ENCODE peak calls at places on chromosomes 6 and 20, in five cellular contexts. X, M, N, R and O are unnamed samples.

GRCh38 chr6:36268478-36269248 is 1.2 kb upstream of the PNPLA1 start:
- DNase-seq in N (no peak), X (peak; percentile 16), R (peak; percentile 33), M (no peak), O (no peak)

GRCh38 chr6:112235956-112236355 is 18.4 kb downstream of the LAMA4 start:
- DNase-seq in X (no peak), N (no peak), M (no peak), R (peak; percentile 29), O (no peak)

GRCh38 chr6:101401792-101402617 is 8.5 kb downstream of the GRIK2 start:
- DNase-seq in N (no peak), X (peak; percentile 26), M (peak; percentile 46), R (no peak), O (no peak)

GRCh38 chr6:111604259-111605099 is 1.2 kb downstream of the TRAF3IP2 start:
- DNase-seq in M (peak; percentile 7), R (peak; percentile 78), N (peak; percentile 93), X (peak; percentile 51), O (no peak)

GRCh38 chr6:158666637-158667359 is 16.9 kb downstream of the SYTL3 start:
- DNase-seq in M (no peak), R (no peak), X (no peak), N (no peak), O (no peak)

GRCh38 chr6:45710304-45710821 is 305.3 kb downstream of the CLIC5 start:
- DNase-seq in N (no peak), M (no peak), R (peak; percentile 90), X (no peak), O (no peak)

GRCh38 chr6:167049275-167049674 is 50.1 kb downstream of the CEP43 start:
- DNase-seq in R (no peak), M (no peak), X (no peak), N (no peak), O (no peak)

GRCh38 chr6:6611486-6611885 is 23.0 kb downstream of the LY86 start:
- DNase-seq in N (no peak), R (no peak), M (no peak), X (no peak), O (no peak)

GRCh38 chr20:20568604-20569205 is 143.7 kb downstream of the RALGAPA2 start:
- DNase-seq in M (peak; percentile 25), R (peak; percentile 33), X (no peak), N (no peak), O (no peak)

GRCh38 chr6:170271771-170272314 is 19.0 kb downstream of the DLL1 start:
- DNase-seq in N (no peak), R (no peak), M (no peak), X (no peak), O (no peak)